ENCODE peak calls at places on chromosomes 12 and 14, in ten cellular contexts. H is Right ventricle myocardium superior; C is activated T-helper 9 cell treated with anti-CD3 and anti-CD28 coated beads, Interleukin-2, amount 50 U/mL, for 16 hours; N is HT1080; U is iPS-NIHi11; X is stimulated activated CD4-positive, alpha-beta T cell treated with anti-CD3 and anti-CD28 coated beads, Interleukin-4, amount 100 ng/mL, for 24 hours; P is cardiac fibroblast; Q is M059J; E is G401; V is lung. M is an unnamed sample.

GRCh38 chr14:55705651-55706340 is 125.8 kb downstream of the KTN1 start:
- DNase-seq in U (no peak), Q (no peak), C (no peak), X (no peak), V (peak), E (no peak), P (no peak), H (no peak), N (no peak), M (no peak)

GRCh38 chr14:104930526-104931322 is 6.0 kb downstream of the PLD4 start:
- DNase-seq in P (no peak), C (no peak), X (no peak), E (no peak), V (no peak), U (no peak), N (no peak), H (no peak), Q (peak), M (no peak)

GRCh38 chr12:75482636-75483035 is 2.1 kb downstream of the GLIPR1 start:
- DNase-seq in X (no peak), C (no peak), U (no peak), V (no peak), Q (no peak), P (no peak), H (no peak), N (no peak), E (no peak), M (no peak)

GRCh38 chr14:86055512-86055911 is 525.6 kb downstream of the FLRT2 start:
- DNase-seq in X (no peak), V (no peak), N (peak), C (no peak), H (no peak), E (no peak), Q (no peak), P (peak), U (no peak), M (no peak)

GRCh38 chr14:76151398-76152332 is at the start of gene GPATCH2L:
- DNase-seq in P (peak), Q (peak), X (peak), C (peak), E (peak), U (peak), N (peak), V (peak), H (peak), M (peak)

GRCh38 chr12:15050664-15051063 is 77.8 kb downstream of the PDE6H start:
- DNase-seq in U (no peak), P (no peak), N (peak), Q (peak), V (no peak), E (no peak), X (no peak), H (no peak), C (no peak), M (peak)

GRCh38 chr12:118098456-118098855 is 5.4 kb downstream of the VSIG10 start:
- DNase-seq in C (no peak), P (no peak), V (no peak), U (no peak), H (no peak), Q (no peak), X (no peak), E (no peak), N (no peak), M (no peak)

GRCh38 chr12:13597837-13598236 is 383.6 kb downstream of the GRIN2B start:
- DNase-seq in H (no peak), N (no peak), E (no peak), V (no peak), C (no peak), Q (no peak), U (no peak), X (no peak), P (no peak), M (no peak)

GRCh38 chr12:105820407-105821140 is 318.2 kb downstream of the NUAK1 start:
- DNase-seq in V (peak), U (no peak), X (no peak), H (peak), C (no peak), P (peak), E (peak), N (no peak), Q (peak), M (no peak)

GRCh38 chr14:57362356-57362755 is 28.0 kb upstream of the NAA30 start:
- DNase-seq in U (no peak), P (peak), N (peak), V (no peak), H (no peak), X (no peak), E (no peak), Q (peak), C (no peak), M (peak)

GRCh38 chr14:22555573-22556011 is 33.4 kb downstream of the DAD1 start:
- DNase-seq in Q (peak), V (no peak), E (no peak), P (no peak), N (peak), U (no peak), X (peak), C (peak), H (no peak), M (peak)

GRCh38 chr12:122126713-122127597 is 47.1 kb downstream of the IL31 start:
- DNase-seq in E (peak), H (peak), X (no peak), C (no peak), Q (no peak), N (peak), U (no peak), V (no peak), P (no peak), M (peak)

GRCh38 chr12:51871126-51871525 is 16.8 kb upstream of the ANKRD33 start:
- DNase-seq in P (no peak), E (no peak), Q (no peak), N (no peak), V (no peak), X (no peak), C (no peak), U (no peak), H (peak), M (no peak)

GRCh38 chr14:70713096-70713875 is 71.6 kb downstream of the TTC9 start:
- DNase-seq in E (no peak), U (no peak), X (no peak), P (no peak), Q (no peak), V (no peak), H (no peak), N (no peak), C (no peak), M (no peak)

GRCh38 chr14:84312551-84312950 is 1217.4 kb upstream of the FLRT2 start:
- DNase-seq in E (no peak), C (no peak), X (no peak), N (no peak), Q (no peak), H (no peak), U (no peak), V (no peak), P (no peak), M (no peak)

GRCh38 chr14:67510836-67511235 is 22.3 kb upstream of the PLEKHH1 start:
- DNase-seq in X (no peak), Q (peak), C (no peak), N (peak), U (no peak), V (no peak), H (no peak), P (peak), E (peak), M (peak)

GRCh38 chr12:88753074-88753473 is 172.8 kb upstream of the KITLG start:
- DNase-seq in P (peak), U (no peak), E (no peak), N (peak), X (no peak), H (no peak), Q (peak), C (no peak), V (no peak), M (peak)

GRCh38 chr12:31021809-31022492 is 51.7 kb upstream of the DDX11 start:
- DNase-seq in Q (no peak), H (no peak), C (no peak), X (no peak), U (no peak), V (no peak), N (no peak), E (no peak), P (no peak), M (peak)

GRCh38 chr12:85630851-85631250 is 205.4 kb downstream of the RASSF9 start:
- DNase-seq in C (no peak), H (no peak), Q (no peak), X (no peak), P (no peak), N (no peak), V (no peak), U (no peak), E (no peak), M (no peak)

GRCh38 chr12:92085040-92085439 is 60.6 kb downstream of the BTG1 start:
- DNase-seq in X (no peak), Q (no peak), H (no peak), N (no peak), V (no peak), P (no peak), E (no peak), C (no peak), U (no peak), M (no peak)

GRCh38 chr14:40119321-40119720 is 687.1 kb upstream of the FBXO33 start:
- DNase-seq in X (no peak), P (no peak), E (no peak), Q (peak), H (no peak), V (no peak), C (no peak), N (no peak), U (no peak), M (peak)

GRCh38 chr14:94423465-94424056 is 29.0 kb downstream of the SERPINA11 start:
- DNase-seq in U (peak), E (peak), V (peak), C (peak), Q (peak), H (peak), N (peak), X (peak), P (peak), M (peak)

GRCh38 chr14:69375182-69375581 is 22.9 kb downstream of the ERH start:
- DNase-seq in U (no peak), E (no peak), N (no peak), X (no peak), V (no peak), Q (no peak), P (no peak), C (no peak), H (no peak), M (no peak)

GRCh38 chr12:27178251-27178650 is 65.8 kb upstream of the STK38L start:
- DNase-seq in E (no peak), H (no peak), Q (no peak), C (no peak), U (no peak), X (no peak), V (no peak), N (no peak), P (no peak), M (no peak)

M was measured in Daoy.